ENCODE peak calls at places on chromosomes 5 and 9, in ten cellular contexts. One of them, this sample, is unnamed.

GRCh38 chr5:77630246-77631165 is 8.0 kb downstream of the OTP start:
- DNase-seq in NAMALWA: peak
- DNase-seq in amygdala: no peak
- DNase-seq in NCI-H524: no peak
- DNase-seq in ecto neural progenitor cell: peak
- DNase-seq in dorsolateral prefrontal cortex: no peak
- DNase-seq in pancreas: peak
- DNase-seq in brain microvascular endothelial cell: no peak
- DNase-seq in astrocyte of the cerebellum: no peak
- DNase-seq in stimulated activated CD8-positive, alpha-beta memory T cell treated with anti-CD3 and anti-CD28 coated beads, Interleukin-15, amount 100 ng/mL, for 4 hours: no peak
- DNase-seq in this sample: no peak

GRCh38 chr5:38455797-38456330 is 100.6 kb downstream of the LIFR start:
- DNase-seq in NCI-H524: no peak
- DNase-seq in astrocyte of the cerebellum: no peak
- DNase-seq in pancreas: no peak
- DNase-seq in brain microvascular endothelial cell: no peak
- DNase-seq in ecto neural progenitor cell: peak
- DNase-seq in NAMALWA: no peak
- DNase-seq in dorsolateral prefrontal cortex: no peak
- DNase-seq in amygdala: no peak
- DNase-seq in stimulated activated CD8-positive, alpha-beta memory T cell treated with anti-CD3 and anti-CD28 coated beads, Interleukin-15, amount 100 ng/mL, for 4 hours: no peak
- DNase-seq in this sample: no peak

GRCh38 chr5:27328480-27328879 is 290.1 kb upstream of the CDH9 start:
- DNase-seq in dorsolateral prefrontal cortex: no peak
- DNase-seq in brain microvascular endothelial cell: peak
- DNase-seq in stimulated activated CD8-positive, alpha-beta memory T cell treated with anti-CD3 and anti-CD28 coated beads, Interleukin-15, amount 100 ng/mL, for 4 hours: no peak
- DNase-seq in amygdala: no peak
- DNase-seq in ecto neural progenitor cell: no peak
- DNase-seq in astrocyte of the cerebellum: no peak
- DNase-seq in NCI-H524: no peak
- DNase-seq in NAMALWA: no peak
- DNase-seq in pancreas: no peak
- DNase-seq in this sample: no peak

GRCh38 chr9:121363586-121363961 is 6.5 kb downstream of the STOM start:
- DNase-seq in astrocyte of the cerebellum: no peak
- DNase-seq in NCI-H524: no peak
- DNase-seq in NAMALWA: no peak
- DNase-seq in pancreas: no peak
- DNase-seq in ecto neural progenitor cell: no peak
- DNase-seq in amygdala: no peak
- DNase-seq in brain microvascular endothelial cell: no peak
- DNase-seq in dorsolateral prefrontal cortex: no peak
- DNase-seq in stimulated activated CD8-positive, alpha-beta memory T cell treated with anti-CD3 and anti-CD28 coated beads, Interleukin-15, amount 100 ng/mL, for 4 hours: no peak
- DNase-seq in this sample: no peak

GRCh38 chr9:130472184-130472705 is 27.5 kb downstream of the ASS1 start:
- DNase-seq in stimulated activated CD8-positive, alpha-beta memory T cell treated with anti-CD3 and anti-CD28 coated beads, Interleukin-15, amount 100 ng/mL, for 4 hours: no peak
- DNase-seq in dorsolateral prefrontal cortex: no peak
- DNase-seq in NAMALWA: no peak
- DNase-seq in NCI-H524: no peak
- DNase-seq in ecto neural progenitor cell: no peak
- DNase-seq in astrocyte of the cerebellum: no peak
- DNase-seq in brain microvascular endothelial cell: no peak
- DNase-seq in pancreas: no peak
- DNase-seq in amygdala: no peak
- DNase-seq in this sample: no peak

GRCh38 chr5:321726-322251 is 275 bp downstream of the AHRR start:
- DNase-seq in NCI-H524: no peak
- DNase-seq in dorsolateral prefrontal cortex: no peak
- DNase-seq in ecto neural progenitor cell: no peak
- DNase-seq in brain microvascular endothelial cell: no peak
- DNase-seq in pancreas: no peak
- DNase-seq in NAMALWA: no peak
- DNase-seq in stimulated activated CD8-positive, alpha-beta memory T cell treated with anti-CD3 and anti-CD28 coated beads, Interleukin-15, amount 100 ng/mL, for 4 hours: no peak
- DNase-seq in amygdala: no peak
- DNase-seq in astrocyte of the cerebellum: no peak
- DNase-seq in this sample: no peak

GRCh38 chr9:100428871-100429654 is 2.1 kb downstream of the MSANTD3 start:
- DNase-seq in astrocyte of the cerebellum: peak
- DNase-seq in dorsolateral prefrontal cortex: no peak
- DNase-seq in NCI-H524: no peak
- DNase-seq in pancreas: no peak
- DNase-seq in brain microvascular endothelial cell: peak
- DNase-seq in ecto neural progenitor cell: no peak
- DNase-seq in NAMALWA: no peak
- DNase-seq in stimulated activated CD8-positive, alpha-beta memory T cell treated with anti-CD3 and anti-CD28 coated beads, Interleukin-15, amount 100 ng/mL, for 4 hours: no peak
- DNase-seq in amygdala: no peak
- DNase-seq in this sample: no peak

GRCh38 chr5:169178269-169178668 is 122.7 kb downstream of the SLIT3 start:
- DNase-seq in brain microvascular endothelial cell: no peak
- DNase-seq in dorsolateral prefrontal cortex: no peak
- DNase-seq in NCI-H524: no peak
- DNase-seq in amygdala: no peak
- DNase-seq in pancreas: no peak
- DNase-seq in NAMALWA: no peak
- DNase-seq in ecto neural progenitor cell: no peak
- DNase-seq in stimulated activated CD8-positive, alpha-beta memory T cell treated with anti-CD3 and anti-CD28 coated beads, Interleukin-15, amount 100 ng/mL, for 4 hours: no peak
- DNase-seq in astrocyte of the cerebellum: no peak
- DNase-seq in this sample: no peak

GRCh38 chr5:108380531-108381021 is 1.3 kb downstream of the FBXL17 start:
- DNase-seq in NAMALWA: peak
- DNase-seq in dorsolateral prefrontal cortex: no peak
- DNase-seq in ecto neural progenitor cell: peak
- DNase-seq in astrocyte of the cerebellum: no peak
- DNase-seq in pancreas: peak
- DNase-seq in brain microvascular endothelial cell: no peak
- DNase-seq in stimulated activated CD8-positive, alpha-beta memory T cell treated with anti-CD3 and anti-CD28 coated beads, Interleukin-15, amount 100 ng/mL, for 4 hours: peak
- DNase-seq in amygdala: no peak
- DNase-seq in NCI-H524: peak
- DNase-seq in this sample: peak

GRCh38 chr9:13181652-13182051 is 97.8 kb downstream of the MPDZ start:
- DNase-seq in stimulated activated CD8-positive, alpha-beta memory T cell treated with anti-CD3 and anti-CD28 coated beads, Interleukin-15, amount 100 ng/mL, for 4 hours: no peak
- DNase-seq in dorsolateral prefrontal cortex: no peak
- DNase-seq in amygdala: no peak
- DNase-seq in ecto neural progenitor cell: peak
- DNase-seq in NAMALWA: no peak
- DNase-seq in NCI-H524: peak
- DNase-seq in astrocyte of the cerebellum: no peak
- DNase-seq in pancreas: no peak
- DNase-seq in brain microvascular endothelial cell: no peak
- DNase-seq in this sample: no peak

GRCh38 chr9:79578891-79579290 is 7.1 kb downstream of the TLE4 start:
- DNase-seq in brain microvascular endothelial cell: no peak
- DNase-seq in NAMALWA: no peak
- DNase-seq in NCI-H524: no peak
- DNase-seq in astrocyte of the cerebellum: no peak
- DNase-seq in stimulated activated CD8-positive, alpha-beta memory T cell treated with anti-CD3 and anti-CD28 coated beads, Interleukin-15, amount 100 ng/mL, for 4 hours: no peak
- DNase-seq in amygdala: no peak
- DNase-seq in dorsolateral prefrontal cortex: no peak
- DNase-seq in ecto neural progenitor cell: no peak
- DNase-seq in pancreas: no peak
- DNase-seq in this sample: no peak

GRCh38 chr9:105554042-105554441 is 3.9 kb upstream of the FKTN start:
- DNase-seq in ecto neural progenitor cell: no peak
- DNase-seq in dorsolateral prefrontal cortex: no peak
- DNase-seq in NCI-H524: no peak
- DNase-seq in NAMALWA: no peak
- DNase-seq in pancreas: no peak
- DNase-seq in brain microvascular endothelial cell: no peak
- DNase-seq in stimulated activated CD8-positive, alpha-beta memory T cell treated with anti-CD3 and anti-CD28 coated beads, Interleukin-15, amount 100 ng/mL, for 4 hours: no peak
- DNase-seq in amygdala: no peak
- DNase-seq in astrocyte of the cerebellum: no peak
- DNase-seq in this sample: no peak

GRCh38 chr5:127615916-127616315 is 33.0 kb upstream of the CTXN3 start:
- DNase-seq in dorsolateral prefrontal cortex: no peak
- DNase-seq in pancreas: no peak
- DNase-seq in astrocyte of the cerebellum: no peak
- DNase-seq in amygdala: no peak
- DNase-seq in NAMALWA: no peak
- DNase-seq in brain microvascular endothelial cell: no peak
- DNase-seq in stimulated activated CD8-positive, alpha-beta memory T cell treated with anti-CD3 and anti-CD28 coated beads, Interleukin-15, amount 100 ng/mL, for 4 hours: no peak
- DNase-seq in ecto neural progenitor cell: no peak
- DNase-seq in NCI-H524: no peak
- DNase-seq in this sample: no peak

GRCh38 chr5:84393969-84394368 is 9.3 kb upstream of the EDIL3 start:
- DNase-seq in pancreas: no peak
- DNase-seq in amygdala: no peak
- DNase-seq in NAMALWA: no peak
- DNase-seq in NCI-H524: no peak
- DNase-seq in astrocyte of the cerebellum: no peak
- DNase-seq in ecto neural progenitor cell: no peak
- DNase-seq in stimulated activated CD8-positive, alpha-beta memory T cell treated with anti-CD3 and anti-CD28 coated beads, Interleukin-15, amount 100 ng/mL, for 4 hours: no peak
- DNase-seq in brain microvascular endothelial cell: peak
- DNase-seq in dorsolateral prefrontal cortex: no peak
- DNase-seq in this sample: no peak

GRCh38 chr5:59380350-59380951 is 513.1 kb downstream of the PDE4D start:
- DNase-seq in brain microvascular endothelial cell: peak
- DNase-seq in NAMALWA: peak
- DNase-seq in ecto neural progenitor cell: no peak
- DNase-seq in amygdala: no peak
- DNase-seq in astrocyte of the cerebellum: peak
- DNase-seq in dorsolateral prefrontal cortex: no peak
- DNase-seq in pancreas: no peak
- DNase-seq in stimulated activated CD8-positive, alpha-beta memory T cell treated with anti-CD3 and anti-CD28 coated beads, Interleukin-15, amount 100 ng/mL, for 4 hours: no peak
- DNase-seq in NCI-H524: peak
- DNase-seq in this sample: no peak

GRCh38 chr9:123355761-123356520 is at the start of gene CRB2:
- DNase-seq in amygdala: peak
- DNase-seq in astrocyte of the cerebellum: no peak
- DNase-seq in NCI-H524: peak
- DNase-seq in stimulated activated CD8-positive, alpha-beta memory T cell treated with anti-CD3 and anti-CD28 coated beads, Interleukin-15, amount 100 ng/mL, for 4 hours: no peak
- DNase-seq in pancreas: no peak
- DNase-seq in ecto neural progenitor cell: peak
- DNase-seq in dorsolateral prefrontal cortex: no peak
- DNase-seq in NAMALWA: no peak
- DNase-seq in brain microvascular endothelial cell: no peak
- DNase-seq in this sample: peak

GRCh38 chr5:16819522-16820167 is 116.4 kb downstream of the MYO10 start:
- DNase-seq in amygdala: no peak
- DNase-seq in stimulated activated CD8-positive, alpha-beta memory T cell treated with anti-CD3 and anti-CD28 coated beads, Interleukin-15, amount 100 ng/mL, for 4 hours: no peak
- DNase-seq in NCI-H524: no peak
- DNase-seq in brain microvascular endothelial cell: peak
- DNase-seq in ecto neural progenitor cell: no peak
- DNase-seq in NAMALWA: no peak
- DNase-seq in pancreas: no peak
- DNase-seq in astrocyte of the cerebellum: no peak
- DNase-seq in dorsolateral prefrontal cortex: no peak
- DNase-seq in this sample: no peak

GRCh38 chr9:134393582-134394280 is 67.5 kb downstream of the RXRA start:
- DNase-seq in pancreas: no peak
- DNase-seq in amygdala: no peak
- DNase-seq in NCI-H524: no peak
- DNase-seq in astrocyte of the cerebellum: no peak
- DNase-seq in NAMALWA: no peak
- DNase-seq in stimulated activated CD8-positive, alpha-beta memory T cell treated with anti-CD3 and anti-CD28 coated beads, Interleukin-15, amount 100 ng/mL, for 4 hours: no peak
- DNase-seq in ecto neural progenitor cell: no peak
- DNase-seq in dorsolateral prefrontal cortex: no peak
- DNase-seq in brain microvascular endothelial cell: no peak
- DNase-seq in this sample: no peak

GRCh38 chr9:134233022-134233421 is 68.7 kb upstream of the RNU6ATAC start:
- DNase-seq in pancreas: no peak
- DNase-seq in NCI-H524: no peak
- DNase-seq in stimulated activated CD8-positive, alpha-beta memory T cell treated with anti-CD3 and anti-CD28 coated beads, Interleukin-15, amount 100 ng/mL, for 4 hours: no peak
- DNase-seq in ecto neural progenitor cell: no peak
- DNase-seq in amygdala: no peak
- DNase-seq in dorsolateral prefrontal cortex: no peak
- DNase-seq in brain microvascular endothelial cell: no peak
- DNase-seq in astrocyte of the cerebellum: no peak
- DNase-seq in NAMALWA: no peak
- DNase-seq in this sample: no peak

GRCh38 chr5:79149432-79149831 is 37.8 kb downstream of the BHMT start:
- DNase-seq in NCI-H524: no peak
- DNase-seq in brain microvascular endothelial cell: no peak
- DNase-seq in stimulated activated CD8-positive, alpha-beta memory T cell treated with anti-CD3 and anti-CD28 coated beads, Interleukin-15, amount 100 ng/mL, for 4 hours: no peak
- DNase-seq in dorsolateral prefrontal cortex: no peak
- DNase-seq in NAMALWA: no peak
- DNase-seq in ecto neural progenitor cell: no peak
- DNase-seq in pancreas: no peak
- DNase-seq in astrocyte of the cerebellum: no peak
- DNase-seq in amygdala: no peak
- DNase-seq in this sample: no peak

GRCh38 chr9:111150241-111150640 is 112.0 kb upstream of the LPAR1 start:
- DNase-seq in NCI-H524: no peak
- DNase-seq in brain microvascular endothelial cell: no peak
- DNase-seq in pancreas: no peak
- DNase-seq in ecto neural progenitor cell: no peak
- DNase-seq in astrocyte of the cerebellum: no peak
- DNase-seq in NAMALWA: no peak
- DNase-seq in amygdala: no peak
- DNase-seq in dorsolateral prefrontal cortex: no peak
- DNase-seq in stimulated activated CD8-positive, alpha-beta memory T cell treated with anti-CD3 and anti-CD28 coated beads, Interleukin-15, amount 100 ng/mL, for 4 hours: no peak
- DNase-seq in this sample: no peak

GRCh38 chr9:81497096-81497495 is 192.3 kb downstream of the TLE1 start:
- DNase-seq in brain microvascular endothelial cell: no peak
- DNase-seq in amygdala: no peak
- DNase-seq in NCI-H524: no peak
- DNase-seq in stimulated activated CD8-positive, alpha-beta memory T cell treated with anti-CD3 and anti-CD28 coated beads, Interleukin-15, amount 100 ng/mL, for 4 hours: no peak
- DNase-seq in NAMALWA: no peak
- DNase-seq in dorsolateral prefrontal cortex: no peak
- DNase-seq in pancreas: no peak
- DNase-seq in ecto neural progenitor cell: no peak
- DNase-seq in astrocyte of the cerebellum: no peak
- DNase-seq in this sample: no peak

GRCh38 chr5:15286659-15287058 is 213.3 kb upstream of the FBXL7 start:
- DNase-seq in dorsolateral prefrontal cortex: no peak
- DNase-seq in ecto neural progenitor cell: no peak
- DNase-seq in astrocyte of the cerebellum: no peak
- DNase-seq in NCI-H524: peak
- DNase-seq in stimulated activated CD8-positive, alpha-beta memory T cell treated with anti-CD3 and anti-CD28 coated beads, Interleukin-15, amount 100 ng/mL, for 4 hours: no peak
- DNase-seq in pancreas: no peak
- DNase-seq in brain microvascular endothelial cell: no peak
- DNase-seq in amygdala: no peak
- DNase-seq in NAMALWA: no peak
- DNase-seq in this sample: peak

GRCh38 chr9:37679649-37680402 is 29.1 kb downstream of the FRMPD1 start:
- DNase-seq in astrocyte of the cerebellum: no peak
- DNase-seq in dorsolateral prefrontal cortex: no peak
- DNase-seq in amygdala: no peak
- DNase-seq in NCI-H524: peak
- DNase-seq in NAMALWA: no peak
- DNase-seq in ecto neural progenitor cell: no peak
- DNase-seq in brain microvascular endothelial cell: no peak
- DNase-seq in pancreas: no peak
- DNase-seq in stimulated activated CD8-positive, alpha-beta memory T cell treated with anti-CD3 and anti-CD28 coated beads, Interleukin-15, amount 100 ng/mL, for 4 hours: no peak
- DNase-seq in this sample: no peak

GRCh38 chr9:104286792-104287191 is 192.7 kb downstream of the SMC2 start:
- DNase-seq in ecto neural progenitor cell: no peak
- DNase-seq in stimulated activated CD8-positive, alpha-beta memory T cell treated with anti-CD3 and anti-CD28 coated beads, Interleukin-15, amount 100 ng/mL, for 4 hours: no peak
- DNase-seq in NAMALWA: no peak
- DNase-seq in amygdala: no peak
- DNase-seq in dorsolateral prefrontal cortex: no peak
- DNase-seq in NCI-H524: no peak
- DNase-seq in astrocyte of the cerebellum: no peak
- DNase-seq in pancreas: no peak
- DNase-seq in brain microvascular endothelial cell: no peak
- DNase-seq in this sample: no peak

GRCh38 chr5:2752059-2752874 is 790 bp upstream of the IRX2 start:
- DNase-seq in ecto neural progenitor cell: no peak
- DNase-seq in stimulated activated CD8-positive, alpha-beta memory T cell treated with anti-CD3 and anti-CD28 coated beads, Interleukin-15, amount 100 ng/mL, for 4 hours: no peak
- DNase-seq in pancreas: no peak
- DNase-seq in dorsolateral prefrontal cortex: no peak
- DNase-seq in NCI-H524: no peak
- DNase-seq in astrocyte of the cerebellum: no peak
- DNase-seq in NAMALWA: no peak
- DNase-seq in amygdala: no peak
- DNase-seq in brain microvascular endothelial cell: no peak
- DNase-seq in this sample: no peak

GRCh38 chr5:137220523-137220927 is 278.6 kb downstream of the SPOCK1 start:
- DNase-seq in NAMALWA: peak
- DNase-seq in astrocyte of the cerebellum: no peak
- DNase-seq in NCI-H524: peak
- DNase-seq in stimulated activated CD8-positive, alpha-beta memory T cell treated with anti-CD3 and anti-CD28 coated beads, Interleukin-15, amount 100 ng/mL, for 4 hours: no peak
- DNase-seq in amygdala: no peak
- DNase-seq in ecto neural progenitor cell: no peak
- DNase-seq in brain microvascular endothelial cell: peak
- DNase-seq in dorsolateral prefrontal cortex: no peak
- DNase-seq in pancreas: no peak
- DNase-seq in this sample: no peak

GRCh38 chr5:1319436-1320343 is 24.8 kb upstream of the TERT start:
- DNase-seq in astrocyte of the cerebellum: no peak
- DNase-seq in brain microvascular endothelial cell: no peak
- DNase-seq in dorsolateral prefrontal cortex: peak
- DNase-seq in stimulated activated CD8-positive, alpha-beta memory T cell treated with anti-CD3 and anti-CD28 coated beads, Interleukin-15, amount 100 ng/mL, for 4 hours: no peak
- DNase-seq in ecto neural progenitor cell: no peak
- DNase-seq in NAMALWA: no peak
- DNase-seq in NCI-H524: no peak
- DNase-seq in amygdala: no peak
- DNase-seq in pancreas: peak
- DNase-seq in this sample: no peak